ENCODE peak calls at places on chromosomes 2 and 18, in nine cellular contexts. Q is stimulated activated CD4-positive, alpha-beta T cell treated with anti-CD3 and anti-CD28 coated beads, Interleukin-1b, Interleukin-23, amount 100 ng/mL, for 24 hours; I is EL; X is dorsolateral prefrontal cortex; P is mammary epithelial cell; W is adrenal gland; T is fibroblast of lung; J is small intestine; S is AG08396. O is an unnamed sample.

GRCh38 chr2:226215902-226216503 is 583.6 kb downstream of the IRS1 start:
- DNase-seq in P (peak; percentile 21), S (peak; percentile 12), I (peak; percentile 72), Q (peak; percentile 49), X (peak; percentile 15), J (peak; percentile 74), W (peak; percentile 61), T (peak; percentile 61), O (peak; percentile 21)

GRCh38 chr2:221610675-221611074 is 38.6 kb upstream of the EPHA4 start:
- DNase-seq in P (no peak), I (no peak), Q (no peak), J (no peak), W (no peak), S (no peak), X (no peak), T (no peak), O (no peak)

GRCh38 chr2:138601438-138602165 is 100.0 kb downstream of the SPOPL start:
- DNase-seq in P (no peak), W (no peak), S (no peak), T (no peak), J (no peak), Q (no peak), X (no peak), I (no peak), O (no peak)

GRCh38 chr18:5296706-5297320 is 1.3 kb upstream of the ZBTB14 start:
- DNase-seq in P (peak; percentile 80), J (peak; percentile 77), S (peak; percentile 85), I (peak; percentile 82), W (peak; percentile 89), Q (peak; percentile 31), T (peak; percentile 85), X (peak; percentile 83), O (peak; percentile 29)

GRCh38 chr2:70906439-70907018 is 29.2 kb upstream of the ATP6V1B1 start:
- DNase-seq in Q (no peak), P (no peak), I (no peak), X (no peak), W (no peak), J (no peak), S (no peak), T (no peak), O (no peak)

GRCh38 chr2:200466703-200467418 is 43.0 kb downstream of the KCTD18 start:
- DNase-seq in W (peak; percentile 72), I (no peak), Q (no peak), S (peak; percentile 63), T (peak; percentile 86), X (no peak), P (no peak), J (peak; percentile 7), O (no peak)

GRCh38 chr18:48946329-48946835 is 4.4 kb downstream of the SMAD7 start:
- DNase-seq in Q (no peak), X (no peak), W (no peak), J (no peak), I (peak; percentile 74), P (peak; percentile 39), T (peak; percentile 46), S (peak; percentile 69), O (no peak)

GRCh38 chr18:7824970-7825369 is 257.9 kb downstream of the PTPRM start:
- DNase-seq in S (no peak), W (peak; percentile 21), X (no peak), Q (no peak), J (no peak), T (no peak), I (no peak), P (no peak), O (no peak)

GRCh38 chr2:237574894-237575868 is 8.8 kb downstream of the PRLH start:
- DNase-seq in W (no peak), P (peak; percentile 78), I (no peak), J (peak; percentile 37), T (no peak), Q (no peak), S (no peak), X (no peak), O (no peak)

GRCh38 chr2:19711470-19712372 is 190.1 kb downstream of the TTC32 start:
- DNase-seq in S (peak; percentile 88), X (no peak), T (peak; percentile 93), J (peak; percentile 2), W (no peak), I (peak; percentile 98), Q (no peak), P (peak; percentile 97), O (no peak)

GRCh38 chr2:101466426-101466825 is 8.5 kb downstream of the RFX8 start:
- DNase-seq in W (no peak), J (no peak), T (peak; percentile 16), Q (no peak), I (no peak), P (no peak), S (no peak), X (no peak), O (no peak)

GRCh38 chr2:217092710-217093379 is 233.0 kb upstream of the TNP1 start:
- DNase-seq in J (no peak), T (no peak), S (no peak), W (no peak), P (no peak), I (no peak), X (peak; percentile 22), Q (no peak), O (no peak)

GRCh38 chr18:54250846-54251251 is 18.5 kb upstream of the POLI start:
- DNase-seq in P (no peak), T (no peak), S (no peak), J (no peak), I (peak; percentile 12), W (no peak), Q (no peak), X (no peak), O (no peak)

O was measured in activated naive CD8-positive, alpha-beta T cell treated with anti-CD3 and anti-CD28 coated beads, Interleukin-2, amount 50 U/mL, for 16 hours.